ENCODE peak calls at places on chromosomes 12 and 14, in six cellular contexts. U is mammary epithelial cell, M is fibroblast of lung, G is GM12878, P is PC-3, E is H1. X is an unnamed sample. For H3K79me2, the result is how much of the 10 kb centered on the place peaks cover.

GRCh38 chr12:59937148-59937547 is 341.3 kb downstream of the SLC16A7 start:
- DNase-seq in U (no peak), M (peak), G (no peak), P (no peak), E (no peak), X (no peak)

GRCh38 chr12:114209852-114210251 is 196.1 kb downstream of the TBX5 start:
- DNase-seq in U (no peak), M (no peak), G (no peak), P (no peak), E (no peak), X (no peak)

GRCh38 chr14:50225067-50225973 is 6.1 kb downstream of the SOS2 start:
- DNase-seq in U (peak), M (peak), G (no peak), P (peak), E (no peak), X (no peak)

GRCh38 chr12:79908366-79908765 is 26.5 kb downstream of the PPP1R12A start:
- DNase-seq in U (no peak), M (no peak), G (no peak), P (no peak), E (no peak), X (no peak)

GRCh38 chr14:99505089-99505488 is 23.9 kb downstream of the CCNK start:
- DNase-seq in U (no peak), M (no peak), G (no peak), P (no peak), E (no peak), X (no peak)

GRCh38 chr12:116426391-116427136 is 132.6 kb upstream of the MAP1LC3B2 start:
- DNase-seq in U (peak), M (peak), G (no peak), P (peak), E (peak), X (peak)

GRCh38 chr14:91745329-91745728 is 13.4 kb upstream of the CATSPERB start:
- DNase-seq in U (peak), M (no peak), G (no peak), P (peak), E (no peak), X (no peak)

GRCh38 chr14:105014631-105015030 is 6.3 kb downstream of the CDCA4 start:
- DNase-seq in U (no peak), M (no peak), G (no peak), P (no peak), E (no peak), X (no peak)

GRCh38 chr12:53493610-53494391 is 5.5 kb downstream of the MAP3K12 start:
- DNase-seq in U (no peak), M (no peak), G (no peak), P (no peak), E (no peak), X (no peak)

GRCh38 chr12:8018666-8019581 is 13.6 kb upstream of the FOXJ2 start:
- DNase-seq in U (no peak), M (peak), G (no peak), P (no peak), E (peak), X (no peak)
- H3K4me3 ChIP-seq in U (no peak), M (no peak), G (peak), P (no peak), E (peak), X (peak)

DNA sequence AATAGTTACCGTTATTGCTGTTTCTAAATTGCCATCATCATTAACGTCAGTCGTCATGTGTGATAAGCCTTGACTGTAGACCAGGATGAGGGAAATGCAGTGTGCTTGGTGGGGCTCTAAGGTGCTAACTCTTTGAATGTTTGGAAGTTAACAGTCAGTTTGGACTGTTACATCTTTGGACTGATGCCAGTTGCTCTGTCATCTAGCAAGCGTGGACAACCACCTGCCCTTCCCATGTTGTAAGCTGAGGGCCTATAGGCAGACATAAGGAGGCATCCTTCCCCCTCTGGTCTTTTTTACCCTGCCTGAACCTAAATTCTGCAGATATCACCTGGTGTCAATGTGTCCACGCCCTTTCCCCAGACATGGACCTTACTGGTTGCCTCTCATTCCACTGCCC is 94.4 kb downstream of the PPP2R5C start:
- DNase-seq in U (no peak), M (no peak), G (no peak), P (no peak), E (no peak), X (no peak)
- H3K79me2 ChIP-seq in U (half or more), M (under half), G (under half), P (half or more), E (under half), X (half or more)

GRCh38 chr12:107681836-107682820 is 3.5 kb upstream of the PWP1 start:
- DNase-seq in U (no peak), M (no peak), G (no peak), P (no peak), E (no peak), X (no peak)
- H3K4me3 ChIP-seq in U (no peak), M (no peak), G (no peak), P (no peak), E (no peak), X (no peak)

GRCh38 chr12:5873341-5873919 is 71.6 kb downstream of the ANO2 start:
- DNase-seq in U (no peak), M (no peak), G (no peak), P (no peak), E (peak), X (no peak)

GRCh38 chr12:5872745-5873144 is 72.3 kb downstream of the ANO2 start:
- DNase-seq in U (no peak), M (peak), G (no peak), P (peak), E (no peak), X (peak)

GRCh38 chr12:5874514-5874913 is 70.5 kb downstream of the ANO2 start:
- DNase-seq in U (no peak), M (no peak), G (no peak), P (no peak), E (no peak), X (no peak)

GRCh38 chr12:5870183-5870582 is 74.9 kb downstream of the ANO2 start:
- DNase-seq in U (no peak), M (no peak), G (no peak), P (no peak), E (no peak), X (no peak)

DNA sequence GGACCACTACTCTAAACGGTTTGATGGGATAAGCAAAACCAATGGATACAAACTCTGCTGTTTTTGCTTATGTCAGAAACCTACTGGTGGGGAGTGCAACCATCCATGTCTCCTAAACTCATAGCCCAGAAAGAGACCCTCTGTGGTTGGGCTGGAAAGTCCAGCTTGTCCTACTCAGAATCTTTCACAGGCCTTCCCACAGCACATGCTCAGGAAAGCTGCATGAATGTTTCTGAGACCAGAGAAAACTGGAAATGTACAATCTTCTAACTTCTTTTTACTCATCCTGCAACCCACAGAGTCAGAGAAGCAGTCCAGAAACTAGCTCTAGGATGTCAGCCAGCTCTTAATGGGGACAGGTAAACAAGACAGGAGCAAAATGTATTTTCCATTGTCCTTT is 73.3 kb downstream of the ANO2 start:
- DNase-seq in U (no peak), M (no peak), G (no peak), P (no peak), E (no peak), X (no peak)
- H3K79me2 ChIP-seq in U (under half), M (under half), G (under half), P (under half), E (under half), X (under half)

GRCh38 chr14:88599321-88599720 is 36.5 kb downstream of the ZC3H14 start:
- DNase-seq in U (no peak), M (no peak), G (no peak), P (no peak), E (no peak), X (no peak)
- H3K4me3 ChIP-seq in U (no peak), M (no peak), G (peak), P (no peak), E (no peak), X (no peak)

GRCh38 chr14:77103954-77104353 is 5.9 kb downstream of the CIPC start:
- DNase-seq in U (no peak), M (no peak), G (no peak), P (no peak), E (no peak), X (no peak)
- H3K79me2 ChIP-seq in U (half or more), M (under half), G (under half), P (half or more), E (half or more), X (half or more)

GRCh38 chr14:94746131-94746530 is 23.8 kb downstream of the GSC start:
- DNase-seq in U (no peak), M (no peak), G (no peak), P (no peak), E (no peak), X (no peak)
- H3K4me3 ChIP-seq in U (no peak), M (no peak), G (no peak), P (no peak), E (no peak), X (no peak)

DNA sequence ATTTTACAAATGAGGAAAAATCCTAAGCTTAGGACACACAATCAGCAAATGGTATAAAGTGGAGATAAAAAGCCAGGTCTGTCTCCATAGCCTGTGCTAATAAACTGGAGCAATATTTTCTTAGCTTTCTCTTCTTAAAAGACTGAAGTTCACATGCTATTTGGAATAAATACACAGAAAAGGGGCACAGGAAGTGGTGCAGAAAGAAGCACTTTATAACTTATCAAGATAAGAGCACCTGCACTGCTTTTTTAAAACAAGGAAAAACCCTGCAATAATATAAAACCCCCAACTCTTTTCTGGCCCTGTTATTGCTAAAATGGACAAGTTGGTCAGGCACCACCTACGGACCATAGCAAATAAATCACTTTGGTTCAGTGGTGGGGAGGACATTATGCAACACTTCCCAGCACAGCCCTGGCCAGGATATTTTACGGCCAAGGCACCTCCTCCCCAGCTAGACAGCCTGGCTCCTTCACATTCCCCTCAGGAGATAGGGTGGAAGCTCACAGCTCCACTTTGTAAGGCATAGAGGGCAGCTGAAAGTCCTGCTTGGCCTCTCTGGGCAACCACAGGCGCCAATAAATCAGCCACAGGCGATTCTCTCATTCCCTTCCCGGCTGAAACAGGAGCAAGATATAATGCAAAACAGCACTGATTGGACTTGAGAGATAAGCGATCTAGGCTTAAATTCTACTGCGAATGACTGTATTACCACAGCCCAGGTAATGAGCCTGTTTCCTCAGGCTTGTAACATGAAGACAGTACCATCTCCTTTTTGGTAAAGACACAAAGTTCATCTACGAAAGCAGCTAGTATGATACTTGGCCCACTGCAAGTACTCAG is 2.1 kb downstream of the ZBTB25 start:
- DNase-seq in U (peak), M (peak), G (no peak), P (peak), E (no peak), X (peak)
- H3K79me2 ChIP-seq in U (half or more), M (under half), G (half or more), P (half or more), E (half or more), X (half or more)

GRCh38 chr14:61608245-61609142 is 86.8 kb upstream of the HIF1A start:
- DNase-seq in U (no peak), M (peak), G (no peak), P (peak), E (no peak), X (no peak)
- H3K4me3 ChIP-seq in U (no peak), M (no peak), G (no peak), P (no peak), E (no peak), X (no peak)

X was measured in hepatocyte.